ENCODE peak calls at places on chromosome 12, in seven cellular contexts. D is upper lobe of right lung, Q is cardiac muscle cell, W is HepG2, A is K562, Y is SK-N-SH, U is OCI-LY7. C is an unnamed sample.

GRCh38 chr12:96036765-96037455 is 1.5 kb upstream of the LTA4H start:
- DNase-seq in D (no peak), Q (no peak), W (no peak), A (no peak), Y (no peak), U (no peak), C (peak; percentile 58)

GRCh38 chr12:117439531-117440001 is 78.1 kb upstream of the NOS1 start:
- DNase-seq in D (no peak), Q (no peak), W (no peak), A (no peak), Y (peak; percentile 91), U (no peak), C (no peak)

GRCh38 chr12:59911516-59911915 is 315.7 kb downstream of the SLC16A7 start:
- DNase-seq in D (no peak), Q (no peak), W (no peak), A (no peak), Y (no peak), U (no peak), C (no peak)

GRCh38 chr12:51326762-51327439 is 2.9 kb upstream of the BIN2 start:
- DNase-seq in D (peak; percentile 73), Q (peak; percentile 94), W (no peak), A (peak; percentile 56), Y (no peak), U (peak; percentile 76), C (peak; percentile 96)

GRCh38 chr12:90098132-90098779 is 389.6 kb upstream of the ATP2B1 start:
- DNase-seq in D (no peak), Q (no peak), W (no peak), A (no peak), Y (no peak), U (peak; percentile 24), C (no peak)

GRCh38 chr12:124570810-124571209 is 3.4 kb upstream of the NCOR2 start:
- DNase-seq in D (no peak), Q (no peak), W (no peak), A (no peak), Y (no peak), U (no peak), C (no peak)

GRCh38 chr12:54935235-54935951 is 49.2 kb downstream of the TESPA1 start:
- DNase-seq in D (no peak), Q (peak; percentile 81), W (peak; percentile 2), A (peak; percentile 49), Y (no peak), U (peak; percentile 41), C (no peak)

GRCh38 chr12:49783917-49784676 is 42.7 kb downstream of the TMBIM6 start:
- DNase-seq in D (no peak), Q (peak; percentile 64), W (no peak), A (no peak), Y (no peak), U (no peak), C (peak; percentile 73)

GRCh38 chr12:129119537-129119936 is 266.3 kb downstream of the GLT1D1 start:
- DNase-seq in D (no peak), Q (no peak), W (no peak), A (no peak), Y (no peak), U (no peak), C (no peak)

GRCh38 chr12:132766380-132767085 is 4.9 kb upstream of the ANKLE2 start:
- DNase-seq in D (no peak), Q (peak; percentile 68), W (no peak), A (no peak), Y (no peak), U (no peak), C (peak; percentile 68)

GRCh38 chr12:60173213-60174170 is 577.7 kb downstream of the SLC16A7 start:
- DNase-seq in D (no peak), Q (no peak), W (no peak), A (no peak), Y (no peak), U (no peak), C (no peak)

GRCh38 chr12:102106905-102107304 is 13.0 kb downstream of the NUP37 start:
- DNase-seq in D (no peak), Q (no peak), W (no peak), A (no peak), Y (no peak), U (no peak), C (no peak)

GRCh38 chr12:18818584-18818983 is 80.7 kb downstream of the CAPZA3 start:
- DNase-seq in D (no peak), Q (no peak), W (no peak), A (no peak), Y (no peak), U (no peak), C (no peak)

GRCh38 chr12:118694128-118694775 is 287.1 kb upstream of the SRRM4 start:
- DNase-seq in D (no peak), Q (no peak), W (no peak), A (no peak), Y (no peak), U (no peak), C (no peak)

GRCh38 chr12:124917841-124918621 is 3.6 kb upstream of the UBC start:
- DNase-seq in D (no peak), Q (no peak), W (peak; percentile 49), A (no peak), Y (no peak), U (no peak), C (no peak)

GRCh38 chr12:6282453-6282840 is 28.0 kb upstream of the PLEKHG6 start:
- DNase-seq in D (peak; percentile 23), Q (no peak), W (no peak), A (no peak), Y (no peak), U (no peak), C (no peak)

GRCh38 chr12:6941786-6942185 is 1.8 kb upstream of the RNU7-1 start:
- DNase-seq in D (no peak), Q (no peak), W (no peak), A (no peak), Y (no peak), U (no peak), C (no peak)

GRCh38 chr12:52351196-52352059 is 15.9 kb downstream of the KRT85 start:
- DNase-seq in D (no peak), Q (no peak), W (no peak), A (no peak), Y (no peak), U (no peak), C (peak; percentile 43)

GRCh38 chr12:20602671-20603402 is 92.3 kb upstream of the SLCO1C1 start:
- DNase-seq in D (no peak), Q (peak; percentile 67), W (no peak), A (no peak), Y (no peak), U (no peak), C (peak; percentile 72)

GRCh38 chr12:54370218-54370730 is 6.0 kb upstream of the GPR84 start:
- DNase-seq in D (peak; percentile 88), Q (peak; percentile 90), W (no peak), A (peak; percentile 75), Y (peak; percentile 84), U (no peak), C (peak; percentile 98)

DNA sequence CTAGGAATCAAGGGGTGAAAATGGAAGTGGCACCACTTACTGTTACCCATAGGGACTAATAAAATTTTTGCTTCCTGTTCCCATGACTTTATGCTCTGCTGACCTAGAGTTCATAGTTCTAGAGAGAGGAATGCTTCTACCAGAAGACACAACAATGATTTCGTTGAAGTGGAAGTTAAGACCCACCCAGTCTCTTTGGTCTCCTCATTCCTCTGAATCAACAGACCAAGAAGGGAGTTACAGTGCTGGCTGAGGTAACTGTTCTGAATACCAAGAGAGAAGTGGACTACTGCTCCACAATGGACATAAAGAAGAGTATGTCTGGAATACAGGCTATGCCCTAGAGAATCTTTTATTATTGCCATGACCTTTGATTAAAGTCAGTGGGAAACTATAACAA is 23.5 kb upstream of the DYRK2 start:
- DNase-seq in D (no peak), Q (no peak), W (no peak), A (no peak), Y (no peak), U (no peak), C (no peak)
- H3K4me1 ChIP-seq in D (no peaks in the 10 kb centered on the region), Q (peaks cover 6% of the 10 kb centered on the region), W (no peaks in the 10 kb centered on the region), A (peaks cover 5% of the 10 kb centered on the region), Y (no peaks in the 10 kb centered on the region), U (peaks cover 3% of the 10 kb centered on the region), C (no peaks in the 10 kb centered on the region)

GRCh38 chr12:1972856-1973317 is 31.4 kb downstream of the DCP1B start:
- DNase-seq in D (no peak), Q (peak; percentile 36), W (no peak), A (no peak), Y (no peak), U (no peak), C (peak; percentile 41)
- H3K36me3 ChIP-seq in D (no peaks in the 10 kb centered on the region), Q (no peaks in the 10 kb centered on the region), W (no peaks in the 10 kb centered on the region), A (no peaks in the 10 kb centered on the region), Y (peaks cover 8% of the 10 kb centered on the region), U (no peaks in the 10 kb centered on the region), C (no peaks in the 10 kb centered on the region)

DNA sequence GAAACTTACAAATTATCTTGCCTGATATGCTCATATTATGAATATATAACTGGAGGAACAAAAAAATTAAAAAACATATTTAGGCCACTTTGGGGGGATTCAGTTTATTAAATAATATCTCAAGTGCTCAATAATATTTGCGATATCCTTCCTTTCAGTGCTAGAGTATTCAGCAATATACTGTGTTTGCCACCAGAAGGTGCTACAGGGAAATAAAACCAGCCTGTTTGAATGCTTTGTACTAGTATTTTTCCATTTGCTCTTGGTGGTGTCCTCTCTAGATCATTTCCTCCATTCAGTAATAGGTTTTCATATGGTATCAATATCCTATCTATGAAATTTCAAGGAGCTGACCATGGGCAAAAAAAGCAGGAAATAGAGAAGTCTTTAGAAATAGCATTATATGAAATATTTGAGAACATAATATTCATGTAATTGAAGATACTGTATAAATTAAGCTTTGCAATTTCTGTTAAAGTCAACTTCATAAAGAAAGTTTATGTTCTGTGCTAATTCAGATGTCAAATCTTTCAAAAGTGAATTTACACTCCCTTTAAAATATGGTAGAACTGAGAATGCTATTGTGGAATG is 106.2 kb upstream of the NAV3 start:
- DNase-seq in D (no peak), Q (peak; percentile 72), W (peak; percentile 22), A (no peak), Y (no peak), U (peak; percentile 72), C (no peak)
- TF ChIP-seq CTCF in D (peak; percentile 50), Q (peak; percentile 76), W (peak; percentile 59), A (no peak), Y (peak; percentile 75), U (peak; percentile 97), C (peak; percentile 75)

GRCh38 chr12:56529656-56530055 is 8.0 kb downstream of the RBMS2 start:
- DNase-seq in D (no peak), Q (peak; percentile 23), W (no peak), A (no peak), Y (no peak), U (no peak), C (no peak)

GRCh38 chr12:56530390-56531055 is 8.9 kb downstream of the RBMS2 start:
- DNase-seq in D (no peak), Q (no peak), W (no peak), A (no peak), Y (no peak), U (no peak), C (no peak)

DNA sequence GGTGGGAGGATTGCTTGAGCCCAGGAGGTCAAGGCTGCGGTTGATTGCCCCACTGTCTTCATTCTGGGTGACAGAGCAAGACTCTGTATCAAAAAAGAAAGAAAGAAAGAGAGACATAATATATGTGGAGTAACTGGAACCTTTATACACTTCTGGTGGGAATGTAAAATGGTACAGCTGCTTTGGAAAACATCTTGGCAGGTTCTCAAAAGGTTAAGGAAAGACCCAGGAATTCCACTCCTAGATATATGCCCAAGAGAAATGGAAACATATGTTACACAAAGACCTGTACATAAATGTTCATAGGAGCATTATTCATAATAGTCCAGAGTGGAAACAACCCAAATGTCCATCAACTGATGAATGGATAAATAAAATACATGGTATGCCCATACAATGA is 7.2 kb downstream of the RBMS2 start:
- DNase-seq in D (no peak), Q (peak; percentile 50), W (no peak), A (no peak), Y (no peak), U (no peak), C (no peak)
- H3K4me1 ChIP-seq in D (peaks cover 68% of the 10 kb centered on the region), Q (peaks cover 2% of the 10 kb centered on the region), W (peaks cover 17% of the 10 kb centered on the region), A (no peaks in the 10 kb centered on the region), Y (no peaks in the 10 kb centered on the region), U (no peaks in the 10 kb centered on the region), C (peaks cover 22% of the 10 kb centered on the region)

C was measured in osteoblast.